ENCODE peak calls at places on chromosomes 7 and 10, in five cellular contexts. One of them, this sample, is unnamed.

GRCh38 chr10:52486840-52487611 is 172.9 kb downstream of the DKK1 start:
- DNase-seq in fibroblast of the aortic adventitia: peak
- DNase-seq in breast epithelium: no peak
- DNase-seq in spleen: no peak
- DNase-seq in HFF-Myc: peak
- DNase-seq in this sample: no peak

GRCh38 chr10:14543048-14543903 is 212.6 kb upstream of the FRMD4A start:
- DNase-seq in fibroblast of the aortic adventitia: peak
- DNase-seq in HFF-Myc: no peak
- DNase-seq in spleen: peak
- DNase-seq in breast epithelium: no peak
- DNase-seq in this sample: peak

GRCh38 chr10:74500806-74501205 is 325.6 kb upstream of the KAT6B start:
- DNase-seq in spleen: no peak
- DNase-seq in HFF-Myc: peak
- DNase-seq in fibroblast of the aortic adventitia: peak
- DNase-seq in breast epithelium: no peak
- DNase-seq in this sample: no peak

GRCh38 chr7:101676956-101677355 is 47.9 kb upstream of the MYL10 start:
- DNase-seq in spleen: no peak
- DNase-seq in fibroblast of the aortic adventitia: no peak
- DNase-seq in HFF-Myc: no peak
- DNase-seq in breast epithelium: no peak
- DNase-seq in this sample: no peak

GRCh38 chr10:24703700-24704099 is 20.0 kb downstream of the ARHGAP21 start:
- DNase-seq in HFF-Myc: peak
- DNase-seq in fibroblast of the aortic adventitia: peak
- DNase-seq in spleen: no peak
- DNase-seq in breast epithelium: no peak
- DNase-seq in this sample: no peak

GRCh38 chr7:90749774-90750173 is 153.7 kb downstream of the CDK14 start:
- DNase-seq in spleen: no peak
- DNase-seq in fibroblast of the aortic adventitia: peak
- DNase-seq in HFF-Myc: no peak
- DNase-seq in breast epithelium: no peak
- DNase-seq in this sample: no peak

GRCh38 chr7:46352335-46352954 is 431.4 kb upstream of the IGFBP3 start:
- DNase-seq in breast epithelium: peak
- DNase-seq in spleen: no peak
- DNase-seq in fibroblast of the aortic adventitia: peak
- DNase-seq in HFF-Myc: peak
- DNase-seq in this sample: no peak

GRCh38 chr10:101011517-101012423 is 12.2 kb downstream of the LZTS2 start:
- DNase-seq in spleen: peak
- DNase-seq in HFF-Myc: no peak
- DNase-seq in fibroblast of the aortic adventitia: peak
- DNase-seq in breast epithelium: no peak
- DNase-seq in this sample: no peak

GRCh38 chr10:63819753-63820347 is 298.6 kb downstream of the REEP3 start:
- DNase-seq in HFF-Myc: peak
- DNase-seq in breast epithelium: peak
- DNase-seq in fibroblast of the aortic adventitia: peak
- DNase-seq in spleen: no peak
- DNase-seq in this sample: peak

GRCh38 chr10:118343115-118343514 is 991 bp upstream of the FAM204A start:
- DNase-seq in fibroblast of the aortic adventitia: peak
- DNase-seq in breast epithelium: no peak
- DNase-seq in HFF-Myc: no peak
- DNase-seq in spleen: no peak
- DNase-seq in this sample: no peak

GRCh38 chr10:7408494-7409044 is 2.3 kb downstream of the SFMBT2 start:
- DNase-seq in breast epithelium: no peak
- DNase-seq in fibroblast of the aortic adventitia: no peak
- DNase-seq in spleen: peak
- DNase-seq in HFF-Myc: no peak
- DNase-seq in this sample: peak

GRCh38 chr10:102752934-102753664 is 9.4 kb downstream of the WBP1L start:
- DNase-seq in fibroblast of the aortic adventitia: peak
- DNase-seq in HFF-Myc: no peak
- DNase-seq in breast epithelium: no peak
- DNase-seq in spleen: peak
- DNase-seq in this sample: no peak

GRCh38 chr10:13708256-13708990 is 121.7 kb downstream of the PRPF18 start:
- DNase-seq in fibroblast of the aortic adventitia: peak
- DNase-seq in spleen: no peak
- DNase-seq in HFF-Myc: no peak
- DNase-seq in breast epithelium: peak
- DNase-seq in this sample: no peak

GRCh38 chr10:60140681-60141632 is 234.6 kb upstream of the CCDC6 start:
- DNase-seq in breast epithelium: no peak
- DNase-seq in HFF-Myc: peak
- DNase-seq in spleen: no peak
- DNase-seq in fibroblast of the aortic adventitia: peak
- DNase-seq in this sample: no peak

GRCh38 chr7:28627263-28627653 is 214.9 kb downstream of the CREB5 start:
- DNase-seq in breast epithelium: no peak
- DNase-seq in fibroblast of the aortic adventitia: peak
- DNase-seq in HFF-Myc: no peak
- DNase-seq in spleen: no peak
- DNase-seq in this sample: no peak

GRCh38 chr10:95513941-95514392 is 47.2 kb downstream of the SORBS1 start:
- DNase-seq in HFF-Myc: no peak
- DNase-seq in spleen: no peak
- DNase-seq in breast epithelium: peak
- DNase-seq in fibroblast of the aortic adventitia: peak
- DNase-seq in this sample: no peak
- H3K4me3 ChIP-seq in HFF-Myc: no peak
- H3K4me3 ChIP-seq in spleen: no peak
- H3K4me3 ChIP-seq in breast epithelium: no peak
- H3K4me3 ChIP-seq in fibroblast of the aortic adventitia: no peak
- H3K4me3 ChIP-seq in this sample: no peak

DNA sequence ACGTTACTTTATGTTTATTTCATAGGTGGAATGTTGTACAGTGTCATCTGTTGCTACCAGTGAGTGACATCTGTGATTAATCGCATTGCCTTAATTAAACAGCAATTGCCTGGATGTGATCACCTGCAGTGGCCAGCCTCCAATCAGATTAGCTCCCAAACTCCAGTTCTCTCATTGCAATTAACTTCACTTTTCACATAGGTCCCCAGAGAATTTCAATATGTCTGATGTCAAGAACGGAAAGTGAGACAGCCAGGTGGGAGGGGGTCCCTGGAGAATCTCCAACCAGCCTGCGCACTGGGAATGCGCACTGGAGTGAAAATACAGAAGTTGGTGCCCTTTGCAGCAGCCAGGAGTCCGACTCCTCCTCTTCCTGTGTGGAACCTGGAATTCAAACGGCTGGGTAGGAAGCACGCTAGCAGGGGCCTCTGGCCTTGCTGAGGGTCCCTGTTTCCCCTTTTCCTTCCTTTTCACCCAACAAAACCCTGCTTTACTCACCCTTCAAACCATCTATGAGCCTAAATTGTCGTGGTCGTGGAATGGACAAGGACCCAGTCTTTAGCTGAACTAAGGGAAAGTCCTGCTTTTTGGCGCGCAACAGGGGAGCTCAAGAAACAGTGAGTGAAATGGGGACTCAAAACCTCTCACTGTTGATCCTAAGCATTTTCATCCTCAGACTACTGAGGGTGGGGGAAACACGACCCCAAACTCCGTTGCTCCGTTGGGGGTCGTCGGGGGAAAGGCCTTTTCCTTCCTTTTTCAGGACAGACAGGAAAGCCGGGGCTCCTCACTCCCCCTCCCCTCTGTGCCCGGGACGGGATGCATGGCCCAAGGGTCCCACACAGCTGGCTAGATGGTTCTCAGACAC is 1355.5 kb upstream of the LRRTM3 start:
- DNase-seq in spleen: peak
- DNase-seq in breast epithelium: peak
- DNase-seq in fibroblast of the aortic adventitia: peak
- DNase-seq in HFF-Myc: peak
- DNase-seq in this sample: peak
- H3K4me3 ChIP-seq in spleen: peak
- H3K4me3 ChIP-seq in breast epithelium: peak
- H3K4me3 ChIP-seq in fibroblast of the aortic adventitia: peak
- H3K4me3 ChIP-seq in HFF-Myc: peak
- H3K4me3 ChIP-seq in this sample: peak

GRCh38 chr7:149763563-149764240 is 9.7 kb downstream of the ZNF467 start:
- DNase-seq in spleen: peak
- DNase-seq in HFF-Myc: no peak
- DNase-seq in fibroblast of the aortic adventitia: no peak
- DNase-seq in breast epithelium: no peak
- DNase-seq in this sample: no peak

GRCh38 chr7:149765399-149766121 is 7.8 kb downstream of the ZNF467 start:
- DNase-seq in fibroblast of the aortic adventitia: no peak
- DNase-seq in breast epithelium: no peak
- DNase-seq in spleen: peak
- DNase-seq in HFF-Myc: no peak
- DNase-seq in this sample: no peak

GRCh38 chr7:149767068-149767467 is 6.3 kb downstream of the ZNF467 start:
- DNase-seq in fibroblast of the aortic adventitia: no peak
- DNase-seq in HFF-Myc: no peak
- DNase-seq in breast epithelium: no peak
- DNase-seq in spleen: no peak
- DNase-seq in this sample: no peak

GRCh38 chr7:149764481-149765398 is 8.6 kb downstream of the ZNF467 start:
- DNase-seq in fibroblast of the aortic adventitia: no peak
- DNase-seq in spleen: no peak
- DNase-seq in HFF-Myc: no peak
- DNase-seq in breast epithelium: no peak
- DNase-seq in this sample: no peak

DNA sequence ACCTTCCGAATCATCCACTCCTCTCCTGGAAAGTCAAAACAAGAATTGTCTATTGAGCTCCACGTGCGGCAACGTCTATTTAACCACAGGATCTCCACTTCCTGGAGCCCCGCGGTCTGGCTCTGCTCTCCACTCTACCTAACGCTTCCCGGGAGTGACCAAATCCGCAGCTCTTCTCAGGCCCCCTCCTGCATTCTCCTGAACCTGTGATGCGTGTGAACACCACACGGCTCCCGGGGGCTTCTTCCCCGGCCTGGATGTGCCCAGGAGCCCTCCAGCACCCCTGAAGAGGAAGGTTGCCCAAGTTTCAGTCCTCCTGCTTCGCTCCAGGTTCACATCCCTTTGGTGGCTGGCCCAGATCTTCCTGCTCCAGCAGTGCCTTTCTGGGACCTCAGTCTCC is 7.2 kb downstream of the ZNF467 start:
- DNase-seq in spleen: no peak
- DNase-seq in HFF-Myc: no peak
- DNase-seq in fibroblast of the aortic adventitia: no peak
- DNase-seq in breast epithelium: no peak
- DNase-seq in this sample: no peak
- H3K4me3 ChIP-seq in spleen: no peak
- H3K4me3 ChIP-seq in HFF-Myc: no peak
- H3K4me3 ChIP-seq in fibroblast of the aortic adventitia: no peak
- H3K4me3 ChIP-seq in breast epithelium: no peak
- H3K4me3 ChIP-seq in this sample: no peak

GRCh38 chr7:27155816-27156507 is 513 bp downstream of the HOXA7 start:
- DNase-seq in HFF-Myc: no peak
- DNase-seq in spleen: peak
- DNase-seq in breast epithelium: peak
- DNase-seq in fibroblast of the aortic adventitia: no peak
- DNase-seq in this sample: peak

GRCh38 chr7:27156508-27156898 is at the start of gene HOXA7:
- DNase-seq in spleen: peak
- DNase-seq in breast epithelium: peak
- DNase-seq in fibroblast of the aortic adventitia: no peak
- DNase-seq in HFF-Myc: no peak
- DNase-seq in this sample: peak

GRCh38 chr7:27153526-27153925 is 1.1 kb upstream of the HOXA3 start:
- DNase-seq in HFF-Myc: no peak
- DNase-seq in breast epithelium: peak
- DNase-seq in spleen: no peak
- DNase-seq in fibroblast of the aortic adventitia: no peak
- DNase-seq in this sample: no peak

GRCh38 chr7:27154369-27154768 is 2.0 kb upstream of the HOXA3 start:
- DNase-seq in spleen: no peak
- DNase-seq in HFF-Myc: no peak
- DNase-seq in breast epithelium: no peak
- DNase-seq in fibroblast of the aortic adventitia: no peak
- DNase-seq in this sample: no peak

GRCh38 chr7:27154901-27155815 is 1.3 kb downstream of the HOXA7 start:
- DNase-seq in spleen: peak
- DNase-seq in fibroblast of the aortic adventitia: no peak
- DNase-seq in breast epithelium: peak
- DNase-seq in HFF-Myc: no peak
- DNase-seq in this sample: peak
- H3K4me3 ChIP-seq in spleen: peak
- H3K4me3 ChIP-seq in fibroblast of the aortic adventitia: no peak
- H3K4me3 ChIP-seq in breast epithelium: peak
- H3K4me3 ChIP-seq in HFF-Myc: peak
- H3K4me3 ChIP-seq in this sample: peak

DNA sequence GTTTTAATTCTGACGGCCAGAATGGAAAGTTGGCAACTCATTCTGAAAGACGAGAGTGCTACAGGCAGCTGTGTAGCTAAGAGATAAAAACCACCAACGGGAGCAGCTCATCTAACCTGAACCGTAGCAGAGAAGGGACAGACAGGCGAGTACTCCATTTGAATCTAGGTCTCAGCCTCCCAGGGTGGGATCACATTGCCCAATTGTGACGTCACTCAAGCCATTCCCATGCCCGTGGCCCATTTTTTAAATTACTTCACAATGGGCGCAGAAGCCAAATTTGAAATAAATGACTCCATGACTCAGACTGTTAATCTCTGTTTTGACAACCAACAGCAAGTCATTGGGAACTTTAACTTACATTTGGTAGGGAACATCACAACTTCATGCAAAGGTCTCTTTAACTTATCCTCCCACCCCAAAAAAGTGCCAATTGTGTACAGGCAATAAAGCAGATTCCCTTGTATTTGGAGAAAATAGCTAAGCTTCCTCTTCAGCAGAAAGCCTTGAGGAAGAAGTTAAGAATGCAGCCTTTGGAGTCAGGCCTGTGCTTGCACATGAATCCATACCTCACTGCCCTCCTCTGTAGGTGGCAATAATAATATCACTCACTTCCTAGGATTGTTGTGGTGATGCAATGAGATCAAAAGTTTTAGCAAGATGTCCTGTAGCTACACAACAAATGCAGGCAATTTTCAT is 93.2 kb upstream of the KIF5B start:
- DNase-seq in HFF-Myc: no peak
- DNase-seq in breast epithelium: peak
- DNase-seq in spleen: no peak
- DNase-seq in fibroblast of the aortic adventitia: peak
- DNase-seq in this sample: no peak
- H3K4me3 ChIP-seq in HFF-Myc: no peak
- H3K4me3 ChIP-seq in breast epithelium: no peak
- H3K4me3 ChIP-seq in spleen: no peak
- H3K4me3 ChIP-seq in fibroblast of the aortic adventitia: peak
- H3K4me3 ChIP-seq in this sample: no peak

This sample was measured in upper lobe of right lung.